ENCODE peak calls at places on chromosome 2, in nine cellular contexts. One of them, this sample, is unnamed.

GRCh38 chr2:168773719-168774521 is 28.5 kb upstream of the NOSTRIN start:
- DNase-seq in neural progenitor cell: peak
- DNase-seq in kidney: peak
- DNase-seq in lower lobe of right lung: peak
- DNase-seq in stomach: peak
- DNase-seq in SK-N-SH: peak
- DNase-seq in BE2C: peak
- DNase-seq in HFFc6: peak
- DNase-seq in neural crest cell: peak
- DNase-seq in this sample: peak

GRCh38 chr2:49616800-49617199 is 462.5 kb upstream of the FSHR start:
- DNase-seq in lower lobe of right lung: no peak
- DNase-seq in HFFc6: no peak
- DNase-seq in kidney: no peak
- DNase-seq in stomach: no peak
- DNase-seq in BE2C: no peak
- DNase-seq in neural progenitor cell: peak
- DNase-seq in SK-N-SH: peak
- DNase-seq in neural crest cell: no peak
- DNase-seq in this sample: peak

GRCh38 chr2:70685771-70686171 is 82.2 kb downstream of the ADD2 start:
- DNase-seq in HFFc6: no peak
- DNase-seq in lower lobe of right lung: no peak
- DNase-seq in stomach: peak
- DNase-seq in kidney: no peak
- DNase-seq in neural crest cell: no peak
- DNase-seq in BE2C: no peak
- DNase-seq in SK-N-SH: no peak
- DNase-seq in neural progenitor cell: no peak
- DNase-seq in this sample: no peak

GRCh38 chr2:23200460-23201113 is 184.4 kb upstream of the KLHL29 start:
- DNase-seq in neural progenitor cell: no peak
- DNase-seq in stomach: no peak
- DNase-seq in neural crest cell: no peak
- DNase-seq in HFFc6: no peak
- DNase-seq in kidney: no peak
- DNase-seq in SK-N-SH: no peak
- DNase-seq in BE2C: no peak
- DNase-seq in lower lobe of right lung: no peak
- DNase-seq in this sample: no peak

GRCh38 chr2:179031731-179032408 is 18.1 kb downstream of the CCDC141 start:
- DNase-seq in lower lobe of right lung: no peak
- DNase-seq in neural progenitor cell: peak
- DNase-seq in neural crest cell: no peak
- DNase-seq in HFFc6: peak
- DNase-seq in BE2C: no peak
- DNase-seq in kidney: no peak
- DNase-seq in stomach: no peak
- DNase-seq in SK-N-SH: no peak
- DNase-seq in this sample: no peak

GRCh38 chr2:28621172-28622100 is 125.6 kb downstream of the PLB1 start:
- DNase-seq in stomach: peak
- DNase-seq in SK-N-SH: peak
- DNase-seq in kidney: peak
- DNase-seq in lower lobe of right lung: peak
- DNase-seq in neural progenitor cell: peak
- DNase-seq in HFFc6: peak
- DNase-seq in neural crest cell: peak
- DNase-seq in BE2C: no peak
- DNase-seq in this sample: peak

GRCh38 chr2:173159794-173160463 is 84.3 kb downstream of the MAP3K20 start:
- DNase-seq in neural crest cell: no peak
- DNase-seq in neural progenitor cell: peak
- DNase-seq in BE2C: no peak
- DNase-seq in stomach: peak
- DNase-seq in kidney: peak
- DNase-seq in SK-N-SH: no peak
- DNase-seq in HFFc6: peak
- DNase-seq in lower lobe of right lung: peak
- DNase-seq in this sample: no peak

GRCh38 chr2:143684731-143685364 is 555.6 kb downstream of the ARHGAP15 start:
- DNase-seq in neural progenitor cell: no peak
- DNase-seq in neural crest cell: no peak
- DNase-seq in BE2C: peak
- DNase-seq in lower lobe of right lung: no peak
- DNase-seq in kidney: no peak
- DNase-seq in HFFc6: no peak
- DNase-seq in stomach: no peak
- DNase-seq in SK-N-SH: no peak
- DNase-seq in this sample: no peak

DNA sequence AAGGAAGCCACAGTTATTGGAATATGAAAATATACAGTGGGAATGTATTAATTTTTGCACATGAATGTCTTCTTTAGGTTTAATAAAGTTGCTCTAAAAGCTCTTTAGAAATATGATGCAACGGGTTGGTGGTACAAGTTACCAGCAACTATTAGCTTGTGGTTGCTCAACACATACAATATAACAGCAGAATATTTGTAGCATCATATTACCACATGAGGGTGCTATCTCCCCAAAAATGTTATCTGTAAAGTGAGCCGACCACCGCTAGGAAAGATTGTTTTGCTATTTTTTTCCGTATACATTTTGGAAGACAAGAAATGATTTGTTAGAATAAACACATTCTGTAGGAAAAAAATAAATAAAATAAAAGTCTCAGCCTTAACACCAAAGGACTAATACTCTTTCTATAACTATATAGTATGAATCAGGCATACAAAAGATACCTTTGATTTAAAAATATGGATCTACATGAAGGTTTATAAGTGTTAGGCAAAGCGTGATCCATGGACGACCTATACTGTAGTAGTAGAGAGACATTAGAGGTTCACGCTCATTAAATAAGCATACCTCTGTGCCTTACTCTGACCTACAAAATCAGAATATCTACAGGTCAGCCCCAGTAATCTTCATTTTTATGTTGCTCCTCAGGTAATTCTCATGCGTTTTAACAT is 1110.7 kb upstream of the ACVR2A start:
- DNase-seq in neural progenitor cell: peak
- DNase-seq in stomach: no peak
- DNase-seq in neural crest cell: no peak
- DNase-seq in HFFc6: peak
- DNase-seq in SK-N-SH: peak
- DNase-seq in BE2C: no peak
- DNase-seq in kidney: no peak
- DNase-seq in lower lobe of right lung: no peak
- DNase-seq in this sample: no peak
- TF ChIP-seq CTCF in neural progenitor cell: peak
- TF ChIP-seq CTCF in stomach: peak
- TF ChIP-seq CTCF in neural crest cell: peak
- TF ChIP-seq CTCF in HFFc6: peak
- TF ChIP-seq CTCF in SK-N-SH: peak
- TF ChIP-seq CTCF in BE2C: peak
- TF ChIP-seq CTCF in kidney: peak
- TF ChIP-seq CTCF in lower lobe of right lung: peak
- TF ChIP-seq CTCF in this sample: peak

DNA sequence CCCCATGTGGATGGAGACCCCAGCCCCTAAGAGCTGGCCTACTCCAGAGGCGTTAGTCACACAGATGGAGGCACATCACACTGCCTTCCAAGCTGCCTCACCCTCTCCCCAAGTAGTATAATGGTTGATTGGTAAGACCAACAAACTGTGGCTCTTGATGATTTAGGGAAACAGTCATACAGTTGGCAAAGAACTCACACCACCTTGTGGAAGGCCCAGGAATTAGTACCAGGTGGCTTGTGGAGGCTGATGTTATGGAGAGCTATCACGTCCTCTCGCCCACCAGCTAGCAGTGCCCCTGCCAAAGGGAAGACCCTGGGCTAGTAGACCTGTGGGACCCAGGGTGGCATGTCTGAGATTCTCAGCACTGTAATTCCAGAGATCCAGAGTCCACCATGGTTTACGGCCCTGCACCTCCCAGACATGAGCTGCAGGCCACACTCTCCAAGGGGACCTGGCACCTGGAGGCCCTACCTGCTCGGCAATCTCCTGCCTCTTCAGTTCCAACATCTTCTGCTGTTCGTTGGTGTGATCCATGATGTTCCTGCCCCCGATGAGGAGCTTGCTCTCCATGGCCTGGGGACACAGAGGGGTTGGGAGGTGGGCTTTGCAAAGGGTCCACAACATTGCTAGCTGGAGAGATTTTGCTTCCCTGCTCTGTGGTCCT is 26.3 kb downstream of the KIF3C start:
- DNase-seq in neural crest cell: no peak
- DNase-seq in HFFc6: no peak
- DNase-seq in stomach: no peak
- DNase-seq in neural progenitor cell: no peak
- DNase-seq in lower lobe of right lung: no peak
- DNase-seq in kidney: peak
- DNase-seq in BE2C: no peak
- DNase-seq in SK-N-SH: no peak
- DNase-seq in this sample: no peak
- TF ChIP-seq CTCF in neural crest cell: no peak
- TF ChIP-seq CTCF in HFFc6: peak
- TF ChIP-seq CTCF in stomach: no peak
- TF ChIP-seq CTCF in neural progenitor cell: peak
- TF ChIP-seq CTCF in lower lobe of right lung: no peak
- TF ChIP-seq CTCF in kidney: no peak
- TF ChIP-seq CTCF in BE2C: peak
- TF ChIP-seq CTCF in SK-N-SH: peak
- TF ChIP-seq CTCF in this sample: no peak

GRCh38 chr2:238308177-238308576 is 12.1 kb upstream of the TRAF3IP1 start:
- DNase-seq in SK-N-SH: no peak
- DNase-seq in HFFc6: no peak
- DNase-seq in stomach: no peak
- DNase-seq in neural progenitor cell: peak
- DNase-seq in BE2C: no peak
- DNase-seq in lower lobe of right lung: no peak
- DNase-seq in neural crest cell: no peak
- DNase-seq in kidney: no peak
- DNase-seq in this sample: no peak
- TF ChIP-seq CTCF in SK-N-SH: peak
- TF ChIP-seq CTCF in HFFc6: peak
- TF ChIP-seq CTCF in stomach: no peak
- TF ChIP-seq CTCF in neural progenitor cell: peak
- TF ChIP-seq CTCF in BE2C: peak
- TF ChIP-seq CTCF in lower lobe of right lung: no peak
- TF ChIP-seq CTCF in neural crest cell: no peak
- TF ChIP-seq CTCF in kidney: no peak
- TF ChIP-seq CTCF in this sample: peak

DNA sequence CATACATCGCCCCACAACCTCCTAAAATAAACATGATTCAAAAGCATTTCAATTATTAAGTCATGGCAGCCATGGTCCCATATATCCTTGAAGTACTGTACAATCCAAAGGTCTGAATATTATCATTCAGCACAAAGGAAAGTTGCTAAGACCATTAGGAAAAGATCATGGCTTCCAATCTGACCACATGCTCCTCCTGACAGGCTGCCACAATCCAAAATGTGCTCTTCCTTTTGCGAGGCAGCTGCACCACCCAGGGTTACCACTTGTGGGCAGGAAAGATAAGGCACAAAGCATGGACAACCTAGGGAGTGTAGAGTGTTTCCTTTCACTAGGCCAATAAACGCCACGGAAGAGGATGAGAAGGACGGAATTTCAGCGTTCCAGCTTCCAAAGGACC is 5.4 kb downstream of the BOLA3 start:
- DNase-seq in neural progenitor cell: peak
- DNase-seq in kidney: no peak
- DNase-seq in lower lobe of right lung: no peak
- DNase-seq in HFFc6: no peak
- DNase-seq in BE2C: no peak
- DNase-seq in stomach: no peak
- DNase-seq in SK-N-SH: peak
- DNase-seq in neural crest cell: no peak
- DNase-seq in this sample: no peak
- TF ChIP-seq CTCF in neural progenitor cell: peak
- TF ChIP-seq CTCF in kidney: peak
- TF ChIP-seq CTCF in lower lobe of right lung: no peak
- TF ChIP-seq CTCF in HFFc6: peak
- TF ChIP-seq CTCF in BE2C: peak
- TF ChIP-seq CTCF in stomach: no peak
- TF ChIP-seq CTCF in SK-N-SH: no peak
- TF ChIP-seq CTCF in neural crest cell: peak
- TF ChIP-seq CTCF in this sample: peak